ENCODE peak calls at places on chromosome 13, in four cellular contexts. E is mesendoderm, R is neuronal stem cell, K is IMR-90. H is an unnamed sample.
A peak's percentile ranks its signal among the peaks of the same experiment; 100 is the strongest.

GRCh38 chr13:49410006-49410405 is 33.9 kb downstream of the CAB39L start:
- DNase-seq in K (no peak), E (no peak), R (no peak), H (no peak)

GRCh38 chr13:52800856-52801255 is 47.6 kb downstream of the PCDH8 start:
- DNase-seq in K (no peak), R (no peak), E (no peak), H (no peak)

GRCh38 chr13:42119875-42120274 is 71.4 kb downstream of the DGKH start:
- DNase-seq in K (no peak), E (no peak), R (no peak), H (no peak)

GRCh38 chr13:20684535-20684934 is 19.0 kb upstream of the IL17D start:
- DNase-seq in R (no peak), K (no peak), E (no peak), H (no peak)

GRCh38 chr13:49499889-49500660 is 4.3 kb downstream of the PHF11 start:
- DNase-seq in R (no peak), K (peak; percentile 90), E (no peak), H (peak; percentile 93)

GRCh38 chr13:99220199-99220931 is 19.7 kb downstream of the UBAC2 start:
- DNase-seq in K (no peak), R (no peak), E (no peak), H (no peak)

GRCh38 chr13:110433014-110433413 is 125.9 kb downstream of the COL4A2 start:
- DNase-seq in K (no peak), R (no peak), E (no peak), H (no peak)

GRCh38 chr13:105804561-105805190 is 730.8 kb downstream of the EFNB2 start:
- DNase-seq in K (peak; percentile 59), E (no peak), R (no peak), H (peak; percentile 62)

GRCh38 chr13:65965496-65965895 is 1264.6 kb downstream of the PCDH9 start:
- DNase-seq in K (peak; percentile 20), E (no peak), R (no peak), H (peak; percentile 42)

GRCh38 chr13:27302643-27303262 is 32.1 kb downstream of the RASL11A start:
- DNase-seq in K (no peak), E (no peak), R (no peak), H (no peak)

GRCh38 chr13:45456196-45456972 is 8.4 kb upstream of the COG3 start:
- DNase-seq in R (no peak), K (peak; percentile 69), E (no peak), H (no peak)

GRCh38 chr13:20383058-20383457 is 142.6 kb downstream of the CRYL1 start:
- DNase-seq in K (no peak), R (no peak), E (no peak), H (no peak)

GRCh38 chr13:110340812-110341444 is 33.8 kb downstream of the COL4A2 start:
- DNase-seq in E (peak; percentile 59), K (peak; percentile 93), R (no peak), H (peak; percentile 97)

GRCh38 chr13:98065468-98065867 is 77.4 kb upstream of the FARP1 start:
- DNase-seq in E (peak; percentile 27), R (no peak), K (no peak), H (no peak)
- H3K4ac ChIP-seq in E (no peak overlapping the region), R (no peak overlapping the region), K (no peak overlapping the region), H (no peak overlapping the region)

GRCh38 chr13:24649685-24650038 is 30.5 kb upstream of the ATP12A start:
- DNase-seq in E (no peak), K (no peak), R (no peak), H (no peak)
- H3K4ac ChIP-seq in E (no peak overlapping the region), K (no peak overlapping the region), R (no peak overlapping the region), H (no peak overlapping the region)

GRCh38 chr13:61684976-61685682 is 269.5 kb upstream of the PCDH20 start:
- DNase-seq in K (no peak), E (no peak), R (no peak), H (no peak)
- H3K4ac ChIP-seq in K (no peak overlapping the region), E (no peak overlapping the region), R (no peak overlapping the region), H (no peak overlapping the region)

GRCh38 chr13:40273173-40274000 is 393.1 kb downstream of the FOXO1 start:
- DNase-seq in E (no peak), K (no peak), R (no peak), H (no peak)
- H3K4ac ChIP-seq in E (no peak overlapping the region), K (no peak overlapping the region), R (no peak overlapping the region), H (no peak overlapping the region)

DNA sequence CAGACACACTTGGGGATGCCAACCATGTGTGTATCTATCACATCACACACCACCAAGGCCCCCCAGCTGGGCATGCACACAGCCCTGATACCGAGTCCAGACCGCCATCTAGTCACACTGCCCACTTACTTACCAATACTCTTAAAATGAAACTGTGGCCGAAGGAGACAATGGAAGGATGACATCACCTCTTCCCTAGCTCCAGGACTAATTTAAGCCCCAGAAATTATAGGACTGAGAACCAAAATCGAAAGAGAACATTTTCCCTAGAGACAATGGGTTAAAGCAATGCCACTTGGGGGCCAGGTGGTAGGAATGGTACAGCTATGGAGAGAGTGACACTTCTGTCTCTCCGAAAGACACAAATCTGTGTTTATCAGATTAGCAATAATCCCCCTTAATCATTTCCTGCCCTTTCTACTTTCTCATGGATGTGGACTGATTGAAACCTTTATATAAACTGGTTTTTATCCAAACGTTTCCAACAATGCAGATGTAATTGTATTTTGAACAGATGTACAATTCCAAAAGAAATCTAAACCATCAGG is 663 bp upstream of the GGACT start:
- DNase-seq in K (no peak), E (no peak), R (no peak), H (no peak)
- H3K4ac ChIP-seq in K (peak overlapping the region; percentile 53), E (no peak overlapping the region), R (no peak overlapping the region), H (no peak overlapping the region)

GRCh38 chr13:32045537-32045936 is 14.0 kb downstream of the FRY start:
- DNase-seq in E (no peak), K (peak; percentile 68), R (no peak), H (no peak)

GRCh38 chr13:32040689-32041088 is 9.1 kb downstream of the FRY start:
- DNase-seq in E (no peak), K (peak; percentile 29), R (no peak), H (no peak)

GRCh38 chr13:32041429-32041828 is 9.9 kb downstream of the FRY start:
- DNase-seq in R (no peak), E (no peak), K (no peak), H (no peak)

GRCh38 chr13:32040052-32040642 is 8.6 kb downstream of the FRY start:
- DNase-seq in E (no peak), K (no peak), R (no peak), H (no peak)

GRCh38 chr13:32042567-32042966 is 11.0 kb downstream of the FRY start:
- DNase-seq in K (no peak), E (no peak), R (no peak), H (no peak)
- H3K4ac ChIP-seq in K (no peak overlapping the region), E (no peak overlapping the region), R (no peak overlapping the region), H (no peak overlapping the region)

DNA sequence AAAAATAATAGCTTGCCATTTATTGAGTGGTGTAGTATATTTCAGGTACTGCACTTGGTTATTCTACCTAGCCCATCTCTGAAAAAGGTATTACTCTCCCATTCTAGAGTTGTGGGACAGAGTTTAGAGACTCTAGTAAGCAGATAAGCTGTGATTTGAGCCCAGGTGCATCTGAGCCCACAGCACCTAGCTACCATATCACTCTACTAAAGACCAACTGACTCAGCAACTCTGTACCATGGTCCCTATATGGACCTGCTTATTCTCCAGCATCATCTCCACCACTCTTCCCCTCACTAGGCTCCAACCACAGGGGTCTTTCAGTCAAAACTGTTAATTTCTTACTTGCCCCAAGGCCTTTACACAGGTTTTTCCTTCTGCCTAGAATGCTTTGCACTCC is 64.4 kb downstream of the UBL3 start:
- DNase-seq in K (no peak), E (no peak), R (no peak), H (no peak)
- H3K4ac ChIP-seq in K (no peak overlapping the region), E (no peak overlapping the region), R (no peak overlapping the region), H (no peak overlapping the region)

GRCh38 chr13:102212729-102213128 is 189.1 kb downstream of the FGF14 start:
- DNase-seq in K (no peak), R (no peak), E (peak; percentile 33), H (no peak)
- H3K4ac ChIP-seq in K (no peak overlapping the region), R (no peak overlapping the region), E (no peak overlapping the region), H (no peak overlapping the region)

GRCh38 chr13:57636811-57637210 is 5.3 kb downstream of the PCDH17 start:
- DNase-seq in E (no peak), K (no peak), R (no peak), H (no peak)

GRCh38 chr13:57634829-57635165 is 3.3 kb downstream of the PCDH17 start:
- DNase-seq in E (no peak), R (no peak), K (no peak), H (no peak)

GRCh38 chr13:57637515-57637914 is 6.0 kb downstream of the PCDH17 start:
- DNase-seq in K (no peak), E (no peak), R (no peak), H (no peak)

GRCh38 chr13:57633950-57634828 is 2.6 kb downstream of the PCDH17 start:
- DNase-seq in K (no peak), R (no peak), E (peak; percentile 59), H (no peak)

GRCh38 chr13:57635541-57635940 is 4.0 kb downstream of the PCDH17 start:
- DNase-seq in K (no peak), R (no peak), E (no peak), H (no peak)
- H3K4ac ChIP-seq in K (no peak overlapping the region), R (no peak overlapping the region), E (no peak overlapping the region), H (no peak overlapping the region)

GRCh38 chr13:112743451-112744305 is 53.8 kb downstream of the ATP11A start:
- DNase-seq in R (no peak), K (no peak), E (no peak), H (no peak)
- H3K4ac ChIP-seq in R (no peak overlapping the region), K (peak overlapping the region; percentile 58), E (no peak overlapping the region), H (no peak overlapping the region)

H was measured in mesenchymal stem cell.